ENCODE peak calls at places on chromosomes 4 and X, in nine cellular contexts. One of them, this sample, is unnamed.

GRCh38 chrX:120446503-120446902 is 22.6 kb downstream of the LAMP2 start:
- DNase-seq in AG08395: peak; percentile 8
- DNase-seq in bronchial epithelial cell: peak; percentile 13
- DNase-seq in activated CD4-positive, alpha-beta T cell treated with anti-CD3 and anti-CD28 coated beads, Interleukin-2, amount 50 U/mL, for 48 hours: no peak
- DNase-seq in aorta: no peak
- DNase-seq in astrocyte of the spinal cord: peak; percentile 75
- DNase-seq in NCI-H1092 treated with DMSO at 0.1 percent for 48 hours: no peak
- DNase-seq in Caco-2: no peak
- DNase-seq in H4: peak; percentile 52
- DNase-seq in this sample: peak; percentile 60

GRCh38 chr4:164531336-164531735 is 222.6 kb upstream of the SMIM31 start:
- DNase-seq in AG08395: no peak
- DNase-seq in bronchial epithelial cell: peak; percentile 44
- DNase-seq in activated CD4-positive, alpha-beta T cell treated with anti-CD3 and anti-CD28 coated beads, Interleukin-2, amount 50 U/mL, for 48 hours: no peak
- DNase-seq in aorta: no peak
- DNase-seq in astrocyte of the spinal cord: no peak
- DNase-seq in NCI-H1092 treated with DMSO at 0.1 percent for 48 hours: no peak
- DNase-seq in Caco-2: no peak
- DNase-seq in H4: no peak
- DNase-seq in this sample: no peak

GRCh38 chr4:102606846-102607440 is 105.8 kb downstream of the NFKB1 start:
- DNase-seq in AG08395: no peak
- DNase-seq in bronchial epithelial cell: peak; percentile 21
- DNase-seq in activated CD4-positive, alpha-beta T cell treated with anti-CD3 and anti-CD28 coated beads, Interleukin-2, amount 50 U/mL, for 48 hours: no peak
- DNase-seq in aorta: no peak
- DNase-seq in astrocyte of the spinal cord: no peak
- DNase-seq in NCI-H1092 treated with DMSO at 0.1 percent for 48 hours: no peak
- DNase-seq in Caco-2: no peak
- DNase-seq in H4: no peak
- DNase-seq in this sample: peak; percentile 91

GRCh38 chrX:85159644-85160043 is 83.9 kb downstream of the SATL1 start:
- DNase-seq in AG08395: no peak
- DNase-seq in bronchial epithelial cell: no peak
- DNase-seq in activated CD4-positive, alpha-beta T cell treated with anti-CD3 and anti-CD28 coated beads, Interleukin-2, amount 50 U/mL, for 48 hours: no peak
- DNase-seq in aorta: no peak
- DNase-seq in astrocyte of the spinal cord: no peak
- DNase-seq in NCI-H1092 treated with DMSO at 0.1 percent for 48 hours: no peak
- DNase-seq in Caco-2: no peak
- DNase-seq in H4: no peak
- DNase-seq in this sample: no peak

GRCh38 chr4:5027366-5027765 is 8.1 kb upstream of the CYTL1 start:
- DNase-seq in AG08395: no peak
- DNase-seq in bronchial epithelial cell: no peak
- DNase-seq in activated CD4-positive, alpha-beta T cell treated with anti-CD3 and anti-CD28 coated beads, Interleukin-2, amount 50 U/mL, for 48 hours: no peak
- DNase-seq in aorta: no peak
- DNase-seq in astrocyte of the spinal cord: peak; percentile 31
- DNase-seq in NCI-H1092 treated with DMSO at 0.1 percent for 48 hours: no peak
- DNase-seq in Caco-2: no peak
- DNase-seq in H4: peak; percentile 56
- DNase-seq in this sample: no peak

GRCh38 chrX:56366901-56367300 is 134.7 kb downstream of the KLF8 start:
- DNase-seq in AG08395: no peak
- DNase-seq in bronchial epithelial cell: no peak
- DNase-seq in activated CD4-positive, alpha-beta T cell treated with anti-CD3 and anti-CD28 coated beads, Interleukin-2, amount 50 U/mL, for 48 hours: no peak
- DNase-seq in aorta: no peak
- DNase-seq in astrocyte of the spinal cord: no peak
- DNase-seq in NCI-H1092 treated with DMSO at 0.1 percent for 48 hours: no peak
- DNase-seq in Caco-2: peak; percentile 45
- DNase-seq in H4: no peak
- DNase-seq in this sample: no peak

GRCh38 chrX:51332188-51332942 is at the start of gene NUDT10:
- DNase-seq in AG08395: peak; percentile 10
- DNase-seq in bronchial epithelial cell: peak; percentile 30
- DNase-seq in activated CD4-positive, alpha-beta T cell treated with anti-CD3 and anti-CD28 coated beads, Interleukin-2, amount 50 U/mL, for 48 hours: peak; percentile 53
- DNase-seq in aorta: peak; percentile 57
- DNase-seq in astrocyte of the spinal cord: peak; percentile 53
- DNase-seq in NCI-H1092 treated with DMSO at 0.1 percent for 48 hours: peak; percentile 40
- DNase-seq in Caco-2: peak; percentile 26
- DNase-seq in H4: peak; percentile 66
- DNase-seq in this sample: no peak

GRCh38 chr4:157674699-157675098 is 454.2 kb downstream of the GRIA2 start:
- DNase-seq in AG08395: no peak
- DNase-seq in bronchial epithelial cell: no peak
- DNase-seq in activated CD4-positive, alpha-beta T cell treated with anti-CD3 and anti-CD28 coated beads, Interleukin-2, amount 50 U/mL, for 48 hours: no peak
- DNase-seq in aorta: no peak
- DNase-seq in astrocyte of the spinal cord: no peak
- DNase-seq in NCI-H1092 treated with DMSO at 0.1 percent for 48 hours: no peak
- DNase-seq in Caco-2: no peak
- DNase-seq in H4: no peak
- DNase-seq in this sample: peak; percentile 7

GRCh38 chr4:153249199-153250154 is 45.2 kb downstream of the TRIM2 start:
- DNase-seq in AG08395: peak; percentile 95
- DNase-seq in bronchial epithelial cell: peak; percentile 60
- DNase-seq in activated CD4-positive, alpha-beta T cell treated with anti-CD3 and anti-CD28 coated beads, Interleukin-2, amount 50 U/mL, for 48 hours: peak; percentile 81
- DNase-seq in aorta: peak; percentile 84
- DNase-seq in astrocyte of the spinal cord: peak; percentile 76
- DNase-seq in NCI-H1092 treated with DMSO at 0.1 percent for 48 hours: peak; percentile 90
- DNase-seq in Caco-2: no peak
- DNase-seq in H4: peak; percentile 44
- DNase-seq in this sample: peak; percentile 96

GRCh38 chr4:48105230-48105629 is 28.8 kb downstream of the TXK start:
- DNase-seq in AG08395: no peak
- DNase-seq in bronchial epithelial cell: no peak
- DNase-seq in activated CD4-positive, alpha-beta T cell treated with anti-CD3 and anti-CD28 coated beads, Interleukin-2, amount 50 U/mL, for 48 hours: no peak
- DNase-seq in aorta: no peak
- DNase-seq in astrocyte of the spinal cord: no peak
- DNase-seq in NCI-H1092 treated with DMSO at 0.1 percent for 48 hours: no peak
- DNase-seq in Caco-2: no peak
- DNase-seq in H4: no peak
- DNase-seq in this sample: no peak

GRCh38 chrX:110745288-110745687 is 50.3 kb downstream of the CHRDL1 start:
- DNase-seq in AG08395: no peak
- DNase-seq in bronchial epithelial cell: no peak
- DNase-seq in activated CD4-positive, alpha-beta T cell treated with anti-CD3 and anti-CD28 coated beads, Interleukin-2, amount 50 U/mL, for 48 hours: no peak
- DNase-seq in aorta: no peak
- DNase-seq in astrocyte of the spinal cord: no peak
- DNase-seq in NCI-H1092 treated with DMSO at 0.1 percent for 48 hours: no peak
- DNase-seq in Caco-2: no peak
- DNase-seq in H4: no peak
- DNase-seq in this sample: no peak

GRCh38 chr4:161992317-161992716 is 171.5 kb downstream of the FSTL5 start:
- DNase-seq in AG08395: no peak
- DNase-seq in bronchial epithelial cell: no peak
- DNase-seq in activated CD4-positive, alpha-beta T cell treated with anti-CD3 and anti-CD28 coated beads, Interleukin-2, amount 50 U/mL, for 48 hours: no peak
- DNase-seq in aorta: no peak
- DNase-seq in astrocyte of the spinal cord: no peak
- DNase-seq in NCI-H1092 treated with DMSO at 0.1 percent for 48 hours: no peak
- DNase-seq in Caco-2: no peak
- DNase-seq in H4: no peak
- DNase-seq in this sample: no peak

GRCh38 chr4:28287837-28288236 is 1427.2 kb downstream of the STIM2 start:
- DNase-seq in AG08395: peak; percentile 89
- DNase-seq in bronchial epithelial cell: peak; percentile 97
- DNase-seq in activated CD4-positive, alpha-beta T cell treated with anti-CD3 and anti-CD28 coated beads, Interleukin-2, amount 50 U/mL, for 48 hours: no peak
- DNase-seq in aorta: no peak
- DNase-seq in astrocyte of the spinal cord: peak; percentile 92
- DNase-seq in NCI-H1092 treated with DMSO at 0.1 percent for 48 hours: no peak
- DNase-seq in Caco-2: peak; percentile 50
- DNase-seq in H4: peak; percentile 15
- DNase-seq in this sample: peak; percentile 28

GRCh38 chr4:84325625-84326024 is 173.5 kb downstream of the NKX6-1 start:
- DNase-seq in AG08395: no peak
- DNase-seq in bronchial epithelial cell: no peak
- DNase-seq in activated CD4-positive, alpha-beta T cell treated with anti-CD3 and anti-CD28 coated beads, Interleukin-2, amount 50 U/mL, for 48 hours: no peak
- DNase-seq in aorta: no peak
- DNase-seq in astrocyte of the spinal cord: no peak
- DNase-seq in NCI-H1092 treated with DMSO at 0.1 percent for 48 hours: no peak
- DNase-seq in Caco-2: no peak
- DNase-seq in H4: no peak
- DNase-seq in this sample: no peak

GRCh38 chr4:87975466-87975865 is at the start of gene SPP1:
- DNase-seq in AG08395: peak; percentile 5
- DNase-seq in bronchial epithelial cell: no peak
- DNase-seq in activated CD4-positive, alpha-beta T cell treated with anti-CD3 and anti-CD28 coated beads, Interleukin-2, amount 50 U/mL, for 48 hours: peak; percentile 10
- DNase-seq in aorta: peak; percentile 56
- DNase-seq in astrocyte of the spinal cord: peak; percentile 37
- DNase-seq in NCI-H1092 treated with DMSO at 0.1 percent for 48 hours: no peak
- DNase-seq in Caco-2: no peak
- DNase-seq in H4: peak; percentile 89
- DNase-seq in this sample: peak; percentile 59

GRCh38 chr4:114378306-114378903 is 220.2 kb upstream of the UGT8 start:
- DNase-seq in AG08395: peak; percentile 56
- DNase-seq in bronchial epithelial cell: peak; percentile 51
- DNase-seq in activated CD4-positive, alpha-beta T cell treated with anti-CD3 and anti-CD28 coated beads, Interleukin-2, amount 50 U/mL, for 48 hours: no peak
- DNase-seq in aorta: no peak
- DNase-seq in astrocyte of the spinal cord: peak; percentile 58
- DNase-seq in NCI-H1092 treated with DMSO at 0.1 percent for 48 hours: peak; percentile 14
- DNase-seq in Caco-2: no peak
- DNase-seq in H4: no peak
- DNase-seq in this sample: no peak

GRCh38 chrX:47607091-47607490 is 12.6 kb downstream of the SYN1 start:
- DNase-seq in AG08395: no peak
- DNase-seq in bronchial epithelial cell: no peak
- DNase-seq in activated CD4-positive, alpha-beta T cell treated with anti-CD3 and anti-CD28 coated beads, Interleukin-2, amount 50 U/mL, for 48 hours: no peak
- DNase-seq in aorta: no peak
- DNase-seq in astrocyte of the spinal cord: no peak
- DNase-seq in NCI-H1092 treated with DMSO at 0.1 percent for 48 hours: no peak
- DNase-seq in Caco-2: no peak
- DNase-seq in H4: no peak
- DNase-seq in this sample: no peak

GRCh38 chrX:136646602-136647239 is 1.2 kb upstream of the CD40LG start:
- DNase-seq in AG08395: no peak
- DNase-seq in bronchial epithelial cell: no peak
- DNase-seq in activated CD4-positive, alpha-beta T cell treated with anti-CD3 and anti-CD28 coated beads, Interleukin-2, amount 50 U/mL, for 48 hours: no peak
- DNase-seq in aorta: no peak
- DNase-seq in astrocyte of the spinal cord: no peak
- DNase-seq in NCI-H1092 treated with DMSO at 0.1 percent for 48 hours: no peak
- DNase-seq in Caco-2: no peak
- DNase-seq in H4: no peak
- DNase-seq in this sample: no peak

GRCh38 chr4:17805580-17805979 is 5.0 kb downstream of the DCAF16 start:
- DNase-seq in AG08395: no peak
- DNase-seq in bronchial epithelial cell: no peak
- DNase-seq in activated CD4-positive, alpha-beta T cell treated with anti-CD3 and anti-CD28 coated beads, Interleukin-2, amount 50 U/mL, for 48 hours: no peak
- DNase-seq in aorta: no peak
- DNase-seq in astrocyte of the spinal cord: no peak
- DNase-seq in NCI-H1092 treated with DMSO at 0.1 percent for 48 hours: no peak
- DNase-seq in Caco-2: no peak
- DNase-seq in H4: no peak
- DNase-seq in this sample: no peak

GRCh38 chr4:138039010-138039409 is 203.1 kb downstream of the SLC7A11 start:
- DNase-seq in AG08395: no peak
- DNase-seq in bronchial epithelial cell: peak; percentile 65
- DNase-seq in activated CD4-positive, alpha-beta T cell treated with anti-CD3 and anti-CD28 coated beads, Interleukin-2, amount 50 U/mL, for 48 hours: no peak
- DNase-seq in aorta: no peak
- DNase-seq in astrocyte of the spinal cord: peak; percentile 35
- DNase-seq in NCI-H1092 treated with DMSO at 0.1 percent for 48 hours: no peak
- DNase-seq in Caco-2: no peak
- DNase-seq in H4: no peak
- DNase-seq in this sample: no peak

GRCh38 chrX:78140206-78140605 is 756 bp upstream of the TAF9B start:
- DNase-seq in AG08395: no peak
- DNase-seq in bronchial epithelial cell: no peak
- DNase-seq in activated CD4-positive, alpha-beta T cell treated with anti-CD3 and anti-CD28 coated beads, Interleukin-2, amount 50 U/mL, for 48 hours: no peak
- DNase-seq in aorta: no peak
- DNase-seq in astrocyte of the spinal cord: no peak
- DNase-seq in NCI-H1092 treated with DMSO at 0.1 percent for 48 hours: no peak
- DNase-seq in Caco-2: no peak
- DNase-seq in H4: no peak
- DNase-seq in this sample: no peak

GRCh38 chrX:39729834-39730670 is 367.7 kb downstream of the BCOR start:
- DNase-seq in AG08395: peak; percentile 26
- DNase-seq in bronchial epithelial cell: no peak
- DNase-seq in activated CD4-positive, alpha-beta T cell treated with anti-CD3 and anti-CD28 coated beads, Interleukin-2, amount 50 U/mL, for 48 hours: no peak
- DNase-seq in aorta: peak; percentile 50
- DNase-seq in astrocyte of the spinal cord: peak; percentile 60
- DNase-seq in NCI-H1092 treated with DMSO at 0.1 percent for 48 hours: no peak
- DNase-seq in Caco-2: no peak
- DNase-seq in H4: peak; percentile 68
- DNase-seq in this sample: peak; percentile 89

GRCh38 chr4:85459736-85460135 is 15.2 kb upstream of the ARHGAP24 start:
- DNase-seq in AG08395: no peak
- DNase-seq in bronchial epithelial cell: no peak
- DNase-seq in activated CD4-positive, alpha-beta T cell treated with anti-CD3 and anti-CD28 coated beads, Interleukin-2, amount 50 U/mL, for 48 hours: no peak
- DNase-seq in aorta: no peak
- DNase-seq in astrocyte of the spinal cord: no peak
- DNase-seq in NCI-H1092 treated with DMSO at 0.1 percent for 48 hours: no peak
- DNase-seq in Caco-2: peak; percentile 52
- DNase-seq in H4: no peak
- DNase-seq in this sample: no peak

GRCh38 chr4:57190651-57191481 is 80.7 kb upstream of the IGFBP7 start:
- DNase-seq in AG08395: peak; percentile 40
- DNase-seq in bronchial epithelial cell: peak; percentile 23
- DNase-seq in activated CD4-positive, alpha-beta T cell treated with anti-CD3 and anti-CD28 coated beads, Interleukin-2, amount 50 U/mL, for 48 hours: peak; percentile 41
- DNase-seq in aorta: no peak
- DNase-seq in astrocyte of the spinal cord: peak; percentile 28
- DNase-seq in NCI-H1092 treated with DMSO at 0.1 percent for 48 hours: no peak
- DNase-seq in Caco-2: peak; percentile 37
- DNase-seq in H4: no peak
- DNase-seq in this sample: peak; percentile 43